ENCODE peak calls at places on chromosome 2, in nine cellular contexts. S is GM12864; L is stimulated activated CD8-positive, alpha-beta memory T cell treated with anti-CD3 and anti-CD28 coated beads, Interleukin-2, amount 100 ng/mL, for 48 hours; X is astrocyte of the spinal cord; N is lower lobe of right lung; G is hippocampal formation; P is GDM1; O is Daoy; T is hypothalamus. B is an unnamed sample.
A peak's percentile ranks its signal among the peaks of the same experiment; 100 is the strongest.

GRCh38 chr2:101667823-101668222 is 29.7 kb upstream of the MAP4K4 start:
- DNase-seq in S (no peak), L (no peak), X (no peak), N (no peak), G (no peak), P (no peak), O (no peak), T (no peak), B (no peak)

GRCh38 chr2:169361706-169362345 is 508 bp downstream of the LRP2 start:
- DNase-seq in S (no peak), L (no peak), X (peak; percentile 8), N (peak; percentile 57), G (no peak), P (no peak), O (peak; percentile 39), T (no peak), B (no peak)

GRCh38 chr2:105746177-105747080 is 1.7 kb downstream of the NCK2 start:
- DNase-seq in S (peak; percentile 74), L (peak; percentile 84), X (no peak), N (peak; percentile 89), G (no peak), P (peak; percentile 18), O (no peak), T (no peak), B (no peak)

GRCh38 chr2:74052732-74053712 is 68.3 kb downstream of the TET3 start:
- DNase-seq in S (no peak), L (no peak), X (no peak), N (no peak), G (peak; percentile 46), P (no peak), O (no peak), T (no peak), B (no peak)

GRCh38 chr2:197306024-197306690 is 4.4 kb downstream of the ANKRD44 start:
- DNase-seq in S (no peak), L (no peak), X (no peak), N (no peak), G (no peak), P (no peak), O (no peak), T (no peak), B (no peak)

GRCh38 chr2:62443886-62444285 is 62.1 kb downstream of the TMEM17 start:
- DNase-seq in S (no peak), L (no peak), X (no peak), N (no peak), G (no peak), P (no peak), O (no peak), T (no peak), B (no peak)

GRCh38 chr2:12544221-12544558 is 172.5 kb upstream of the TRIB2 start:
- DNase-seq in S (peak; percentile 25), L (no peak), X (no peak), N (no peak), G (no peak), P (no peak), O (no peak), T (no peak), B (no peak)

GRCh38 chr2:206230060-206230890 is 44.2 kb upstream of the ZDBF2 start:
- DNase-seq in S (no peak), L (no peak), X (peak; percentile 43), N (no peak), G (no peak), P (no peak), O (no peak), T (no peak), B (no peak)

GRCh38 chr2:148998831-148999200 is 39.7 kb upstream of the LYPD6B start:
- DNase-seq in S (no peak), L (no peak), X (no peak), N (no peak), G (no peak), P (no peak), O (no peak), T (no peak), B (no peak)

GRCh38 chr2:234490239-234491074 is 6.4 kb downstream of the ARL4C start:
- DNase-seq in S (peak; percentile 59), L (no peak), X (no peak), N (no peak), G (no peak), P (no peak), O (no peak), T (no peak), B (no peak)

GRCh38 chr2:101558740-101559508 is 84.0 kb upstream of the RFX8 start:
- DNase-seq in S (no peak), L (no peak), X (peak; percentile 55), N (no peak), G (no peak), P (no peak), O (no peak), T (no peak), B (no peak)

GRCh38 chr2:171139860-171140259 is 20.8 kb downstream of the TLK1 start:
- DNase-seq in S (no peak), L (no peak), X (no peak), N (no peak), G (no peak), P (no peak), O (no peak), T (no peak), B (no peak)

GRCh38 chr2:217895070-217895635 is 107.6 kb downstream of the TNS1 start:
- DNase-seq in S (no peak), L (no peak), X (no peak), N (no peak), G (no peak), P (no peak), O (no peak), T (no peak), B (no peak)

GRCh38 chr2:227029706-227030105 is 134.3 kb downstream of the COL4A4 start:
- DNase-seq in S (no peak), L (no peak), X (no peak), N (no peak), G (no peak), P (no peak), O (no peak), T (no peak), B (no peak)

GRCh38 chr2:178152033-178152432 is 39.8 kb downstream of the RBM45 start:
- DNase-seq in S (no peak), L (no peak), X (no peak), N (no peak), G (no peak), P (no peak), O (no peak), T (no peak), B (no peak)

GRCh38 chr2:126658910-126659613 is 3.1 kb downstream of the GYPC start:
- DNase-seq in S (peak; percentile 69), L (no peak), X (peak; percentile 37), N (peak; percentile 81), G (no peak), P (no peak), O (peak; percentile 68), T (no peak), B (no peak)

GRCh38 chr2:74436111-74436803 is 5.5 kb downstream of the RTKN start:
- DNase-seq in S (no peak), L (no peak), X (no peak), N (no peak), G (no peak), P (no peak), O (no peak), T (no peak), B (no peak)

GRCh38 chr2:111227716-111228141 is 107.0 kb downstream of the BCL2L11 start:
- DNase-seq in S (no peak), L (no peak), X (peak; percentile 70), N (no peak), G (no peak), P (no peak), O (peak; percentile 50), T (no peak), B (no peak)

GRCh38 chr2:223846524-223846923 is 9.1 kb upstream of the AP1S3 start:
- DNase-seq in S (no peak), L (no peak), X (peak; percentile 85), N (no peak), G (no peak), P (no peak), O (peak; percentile 25), T (no peak), B (no peak)

GRCh38 chr2:148554459-148555247 is 89.9 kb upstream of the EPC2 start:
- DNase-seq in S (no peak), L (no peak), X (no peak), N (no peak), G (no peak), P (no peak), O (peak; percentile 18), T (no peak), B (no peak)

GRCh38 chr2:23320058-23320457 is 64.9 kb upstream of the KLHL29 start:
- DNase-seq in S (no peak), L (no peak), X (no peak), N (no peak), G (no peak), P (no peak), O (no peak), T (no peak), B (no peak)

GRCh38 chr2:234355798-234356365 is 141.0 kb downstream of the ARL4C start:
- DNase-seq in S (no peak), L (no peak), X (no peak), N (no peak), G (no peak), P (no peak), O (no peak), T (no peak), B (no peak)

GRCh38 chr2:235836416-235837042 is 331.7 kb downstream of the GBX2 start:
- DNase-seq in S (no peak), L (no peak), X (no peak), N (no peak), G (no peak), P (no peak), O (no peak), T (no peak), B (no peak)

GRCh38 chr2:67871696-67872320 is 191.0 kb downstream of the C1D start:
- DNase-seq in S (no peak), L (no peak), X (peak; percentile 92), N (no peak), G (peak; percentile 31), P (no peak), O (peak; percentile 78), T (no peak), B (no peak)

GRCh38 chr2:7633556-7634153 is 716.4 kb downstream of the RNF144A start:
- DNase-seq in S (no peak), L (no peak), X (no peak), N (no peak), G (no peak), P (no peak), O (no peak), T (no peak), B (no peak)

GRCh38 chr2:207230261-207231105 is 64.7 kb upstream of the KLF7 start:
- DNase-seq in S (no peak), L (no peak), X (peak; percentile 23), N (no peak), G (no peak), P (no peak), O (no peak), T (no peak), B (no peak)

GRCh38 chr2:103174711-103175110 is 412.9 kb downstream of the TMEM182 start:
- DNase-seq in S (no peak), L (no peak), X (peak; percentile 37), N (no peak), G (no peak), P (no peak), O (peak; percentile 75), T (no peak), B (no peak)

GRCh38 chr2:116467243-116467642 is 1347.2 kb upstream of the DDX18 start:
- DNase-seq in S (no peak), L (no peak), X (no peak), N (no peak), G (no peak), P (no peak), O (no peak), T (no peak), B (no peak)

GRCh38 chr2:38398739-38399138 is 21.7 kb upstream of the ATL2 start:
- DNase-seq in S (no peak), L (no peak), X (no peak), N (no peak), G (no peak), P (no peak), O (no peak), T (no peak), B (no peak)

GRCh38 chr2:165277860-165278656 is 38.8 kb downstream of the SCN2A start:
- DNase-seq in S (no peak), L (no peak), X (no peak), N (no peak), G (no peak), P (no peak), O (no peak), T (no peak), B (no peak)

GRCh38 chr2:73906847-73907505 is 14.2 kb downstream of the ACTG2 start:
- DNase-seq in S (no peak), L (no peak), X (no peak), N (no peak), G (no peak), P (no peak), O (no peak), T (no peak), B (no peak)

B was measured in nucleus accumbens.